ENCODE peak calls at places on chromosomes 4 and X, in four cellular contexts. Y, K, T and L are unnamed samples.

GRCh38 chrX:70444326-70445196 is at the start of gene DLG3:
- DNase-seq in Y (peak), K (peak), T (no peak), L (no peak)

GRCh38 chr4:15378493-15378892 is 49.3 kb upstream of the C1QTNF7 start:
- DNase-seq in Y (no peak), K (no peak), T (no peak), L (no peak)

GRCh38 chr4:182643801-182644311 is 273.3 kb downstream of the DCTD start:
- DNase-seq in Y (peak), K (no peak), T (no peak), L (peak)

GRCh38 chr4:169345207-169345788 is 74.5 kb upstream of the SH3RF1 start:
- DNase-seq in Y (no peak), K (no peak), T (no peak), L (no peak)

GRCh38 chrX:77668391-77669237 is 117.4 kb downstream of the ATRX start:
- DNase-seq in Y (no peak), K (no peak), T (no peak), L (no peak)

GRCh38 chrX:106168107-106168506 is at the start of gene PWWP3B:
- DNase-seq in Y (peak), K (no peak), T (no peak), L (no peak)

GRCh38 chr4:142142403-142142802 is 506.0 kb downstream of the IL15 start:
- DNase-seq in Y (no peak), K (no peak), T (no peak), L (no peak)

GRCh38 chrX:87409113-87409841 is 108.3 kb upstream of the KLHL4 start:
- DNase-seq in Y (peak), K (peak), T (peak), L (no peak)

GRCh38 chr4:129384974-129385373 is 289.0 kb downstream of the C4orf33 start:
- DNase-seq in Y (no peak), K (no peak), T (no peak), L (no peak)

GRCh38 chr4:150242820-150243458 is 164.7 kb downstream of the DCLK2 start:
- DNase-seq in Y (peak), K (no peak), T (no peak), L (no peak)

DNA sequence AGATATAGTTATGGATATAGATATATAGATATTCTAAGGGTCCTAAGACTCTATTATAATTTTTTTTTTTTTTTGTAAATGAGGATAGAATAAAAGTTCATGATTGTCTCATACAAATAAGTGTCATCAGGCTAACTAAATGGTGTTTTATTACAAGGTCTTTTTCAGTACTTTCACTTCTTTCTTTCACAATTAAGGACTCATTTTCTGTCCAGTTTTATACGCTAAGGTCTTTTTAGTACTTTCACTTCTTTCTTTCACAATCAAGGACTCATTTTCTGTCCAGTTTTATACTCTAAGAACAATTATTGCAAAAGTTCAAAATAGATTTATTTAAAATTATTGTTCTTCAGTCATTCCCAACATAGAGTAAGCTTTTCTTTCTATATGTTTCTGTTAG is 32.7 kb downstream of the RUFY3 start:
- DNase-seq in Y (no peak), K (no peak), T (no peak), L (no peak)
- H3K4me3 ChIP-seq in Y (no peak), K (no peak), T (no peak), L (no peak)

DNA sequence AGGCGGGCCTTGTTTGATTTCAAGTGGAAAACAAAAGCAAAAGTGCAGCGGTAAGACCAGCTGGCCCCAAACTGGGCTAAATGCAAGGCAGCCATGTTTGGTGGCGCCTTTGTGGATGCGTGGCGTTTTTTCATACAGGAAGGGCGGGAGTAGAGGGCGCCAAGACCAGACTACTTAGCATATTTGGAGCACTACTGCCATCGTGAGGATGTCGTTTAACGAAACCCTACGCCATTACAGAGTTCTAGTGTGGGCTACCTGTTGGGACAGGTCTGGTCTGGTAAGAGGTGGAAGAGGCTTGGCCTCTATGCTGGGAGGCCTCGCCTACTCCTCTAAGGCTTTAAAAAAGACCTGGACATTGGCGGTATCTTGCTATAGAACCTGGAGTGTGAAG is 230.7 kb upstream of the STK26 start:
- DNase-seq in Y (no peak), K (peak), T (peak), L (no peak)
- TF ChIP-seq CTCF in Y (no peak), K (no peak), T (no peak), L (no peak)

DNA sequence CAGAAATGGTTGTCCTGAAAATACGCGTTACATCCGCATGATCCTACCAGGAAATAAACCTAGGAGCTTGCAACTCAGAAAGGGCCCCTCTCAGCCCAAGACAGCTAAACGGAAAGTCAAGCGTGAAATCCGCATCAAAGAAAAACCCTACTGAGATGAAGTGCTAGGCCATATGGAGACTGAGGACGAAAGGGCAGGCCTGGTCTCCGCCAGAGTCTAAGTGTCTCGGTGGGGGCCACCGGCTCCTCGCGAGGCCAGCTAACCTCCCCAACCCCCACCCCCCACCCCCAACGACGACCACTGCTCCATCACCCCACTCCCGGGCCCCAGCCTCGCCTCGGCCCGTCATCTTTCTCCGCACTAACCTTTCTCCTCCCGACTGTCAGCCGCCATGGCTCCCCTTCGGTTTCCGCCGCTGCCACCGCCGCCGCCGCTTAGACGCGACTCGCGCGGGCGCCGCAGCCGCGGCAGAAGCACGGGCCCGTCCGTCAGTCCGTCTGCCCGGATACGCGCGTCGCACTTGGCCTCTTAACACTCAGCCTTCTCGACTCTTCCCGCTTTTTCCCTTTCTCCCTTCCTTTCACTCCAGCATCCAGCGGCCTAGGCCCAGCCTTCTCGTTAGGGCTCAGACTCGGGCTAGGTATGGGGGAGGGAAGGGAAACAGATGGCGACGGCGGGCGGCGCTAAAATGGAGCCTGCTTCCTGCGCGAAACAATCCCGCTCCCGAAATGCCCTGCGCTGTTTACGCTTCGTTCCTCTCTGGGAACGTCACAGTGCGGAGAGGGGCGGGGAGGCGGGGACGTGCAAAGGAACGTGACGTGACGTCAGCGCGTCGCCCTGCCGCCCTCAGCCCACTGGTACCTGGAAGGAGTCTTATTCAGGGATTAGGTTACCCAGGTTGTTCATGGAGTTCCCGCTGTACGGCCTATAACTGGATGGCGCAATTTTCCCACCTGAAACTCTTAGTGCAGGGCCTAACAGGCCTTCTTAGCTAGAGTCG is at the start of gene YTHDC1:
- DNase-seq in Y (peak), K (peak), T (peak), L (peak)
- H3K4me3 ChIP-seq in Y (peak), K (peak), T (peak), L (peak)

GRCh38 chr4:106615407-106615945 is 246.9 kb upstream of the GIMD1 start:
- DNase-seq in Y (no peak), K (no peak), T (no peak), L (no peak)

GRCh38 chr4:106604319-106605051 is 235.9 kb upstream of the GIMD1 start:
- DNase-seq in Y (no peak), K (peak), T (no peak), L (no peak)

GRCh38 chr4:106614446-106614845 is 245.9 kb upstream of the GIMD1 start:
- DNase-seq in Y (no peak), K (no peak), T (no peak), L (no peak)

GRCh38 chr4:106607566-106607965 is 239.0 kb upstream of the GIMD1 start:
- DNase-seq in Y (no peak), K (no peak), T (no peak), L (no peak)

DNA sequence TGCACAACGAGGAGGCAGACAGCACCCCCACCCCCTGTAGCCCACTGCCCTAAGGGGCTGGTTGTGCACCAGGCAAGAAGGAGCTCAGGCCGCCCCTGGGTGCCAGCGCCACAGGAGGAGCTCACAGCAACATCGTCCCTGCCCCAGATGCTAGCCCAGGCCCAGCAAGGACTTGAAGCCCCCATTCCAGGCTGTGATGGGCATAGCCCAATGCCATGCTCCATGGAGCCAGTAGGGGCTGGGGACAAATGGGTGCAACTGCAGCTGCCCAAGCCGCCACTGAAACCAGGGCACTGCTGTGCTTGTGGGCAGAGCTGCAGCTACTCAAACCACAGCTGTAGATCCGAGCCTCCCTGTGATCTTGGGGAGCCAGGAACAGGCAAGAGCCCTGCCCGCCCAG is 241.3 kb upstream of the GIMD1 start:
- DNase-seq in Y (no peak), K (no peak), T (no peak), L (no peak)
- TF ChIP-seq CTCF in Y (no peak), K (no peak), T (no peak), L (no peak)

GRCh38 chr4:121192500-121192899 is 28.4 kb upstream of the TNIP3 start:
- DNase-seq in Y (peak), K (no peak), T (no peak), L (no peak)

GRCh38 chr4:121191351-121191750 is 27.2 kb upstream of the TNIP3 start:
- DNase-seq in Y (no peak), K (no peak), T (no peak), L (no peak)

GRCh38 chr4:121190389-121190788 is 26.3 kb upstream of the TNIP3 start:
- DNase-seq in Y (no peak), K (no peak), T (no peak), L (no peak)

GRCh38 chr4:121189811-121190210 is 25.7 kb upstream of the TNIP3 start:
- DNase-seq in Y (no peak), K (no peak), T (no peak), L (no peak)

GRCh38 chr4:121192013-121192412 is 27.9 kb upstream of the TNIP3 start:
- DNase-seq in Y (no peak), K (no peak), T (no peak), L (no peak)
- H3K4me3 ChIP-seq in Y (no peak), K (no peak), T (no peak), L (no peak)

DNA sequence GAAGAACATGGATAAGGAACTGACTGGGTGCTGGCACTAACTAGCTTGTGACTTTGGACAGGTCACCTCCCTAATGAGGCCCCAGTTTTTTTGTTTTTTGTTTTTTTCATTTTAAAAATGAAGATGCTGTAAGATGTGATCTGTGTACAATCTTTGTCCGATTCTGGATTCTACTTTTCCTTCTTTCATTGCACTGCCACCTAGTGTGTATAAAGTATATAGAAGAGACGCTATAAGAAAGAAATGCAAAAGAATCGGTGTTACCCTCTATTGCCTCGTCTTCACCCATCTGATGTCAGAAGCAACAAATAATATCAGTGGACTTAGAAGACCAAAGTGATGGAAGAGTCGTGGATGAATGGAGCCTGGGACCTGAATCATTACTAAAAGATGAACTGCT is 58.6 kb upstream of the P2RY10 start:
- DNase-seq in Y (peak), K (no peak), T (no peak), L (no peak)
- TF ChIP-seq CTCF in Y (peak), K (no peak), T (no peak), L (peak)

GRCh38 chr4:1721666-1722550 is 587 bp downstream of the TACC3 start:
- DNase-seq in Y (no peak), K (no peak), T (no peak), L (no peak)

GRCh38 chr4:1722551-1723071 is 1.3 kb downstream of the TACC3 start:
- DNase-seq in Y (no peak), K (no peak), T (no peak), L (no peak)

GRCh38 chr4:1721003-1721665 is at the start of the genes TACC3 and TMEM129:
- DNase-seq in Y (peak), K (peak), T (peak), L (no peak)

GRCh38 chr4:1725521-1725920 is 4.2 kb downstream of the TACC3 start:
- DNase-seq in Y (no peak), K (no peak), T (no peak), L (no peak)

GRCh38 chr4:1723131-1723801 is 1.9 kb downstream of the TACC3 start:
- DNase-seq in Y (no peak), K (no peak), T (no peak), L (no peak)
- H3K4me3 ChIP-seq in Y (no peak), K (no peak), T (peak), L (peak)